ENCODE peak calls at places on chromosomes 16 and 17, in six cellular contexts. B is mammary epithelial cell, C is BJ, P is PC-3, E is body of pancreas, U is left lung. R is an unnamed sample. For H3K36me3, the result is how much of the 10 kb centered on the place peaks cover.

GRCh38 chr17:34580685-34581445 is 1.5 kb downstream of the TMEM132E start:
- DNase-seq in B (no peak), C (no peak), P (no peak), E (no peak), U (no peak), R (no peak)

GRCh38 chr16:15482068-15482747 is 47.8 kb downstream of the BMERB1 start:
- DNase-seq in B (peak), C (peak), P (peak), E (peak), U (peak), R (peak)

GRCh38 chr16:539901-540530 is 12.5 kb downstream of the CAPN15 start:
- DNase-seq in B (no peak), C (no peak), P (no peak), E (no peak), U (no peak), R (no peak)

GRCh38 chr17:8861482-8862181 is 5.8 kb downstream of the PIK3R6 start:
- DNase-seq in B (no peak), C (no peak), P (no peak), E (no peak), U (no peak), R (no peak)

GRCh38 chr16:28264656-28265055 is 27.7 kb upstream of the SBK1 start:
- DNase-seq in B (peak), C (no peak), P (no peak), E (peak), U (no peak), R (no peak)

GRCh38 chr16:50247906-50248608 is 18.3 kb upstream of the ADCY7 start:
- DNase-seq in B (no peak), C (no peak), P (no peak), E (no peak), U (no peak), R (no peak)

GRCh38 chr17:35046740-35047283 is 16.7 kb downstream of the RFFL start:
- DNase-seq in B (no peak), C (no peak), P (no peak), E (peak), U (no peak), R (no peak)

GRCh38 chr17:40069751-40070643 is 7.2 kb downstream of the THRA start:
- DNase-seq in B (peak), C (no peak), P (peak), E (peak), U (no peak), R (no peak)

GRCh38 chr17:19650826-19651225 is 2.3 kb downstream of the ALDH3A2 start:
- DNase-seq in B (peak), C (no peak), P (peak), E (no peak), U (no peak), R (no peak)

GRCh38 chr17:11140501-11140900 is 100.5 kb upstream of the SHISA6 start:
- DNase-seq in B (no peak), C (no peak), P (no peak), E (no peak), U (no peak), R (no peak)

GRCh38 chr17:58630883-58631522 is 60.8 kb downstream of the TEX14 start:
- DNase-seq in B (peak), C (no peak), P (no peak), E (peak), U (no peak), R (no peak)

GRCh38 chr16:72827907-72828306 is 220.0 kb downstream of the ZFHX3 start:
- DNase-seq in B (no peak), C (no peak), P (no peak), E (no peak), U (no peak), R (no peak)

GRCh38 chr17:17445296-17445924 is 31.4 kb upstream of the MED9 start:
- DNase-seq in B (no peak), C (no peak), P (no peak), E (no peak), U (no peak), R (no peak)

GRCh38 chr16:86222965-86223551 is 287.3 kb upstream of the FOXF1 start:
- DNase-seq in B (no peak), C (peak), P (peak), E (no peak), U (no peak), R (no peak)

GRCh38 chr16:57256601-57257395 is 11.7 kb downstream of the ARL2BP start:
- DNase-seq in B (no peak), C (no peak), P (no peak), E (no peak), U (no peak), R (no peak)

GRCh38 chr16:21150375-21151001 is at the start of gene DNAH3:
- DNase-seq in B (peak), C (no peak), P (no peak), E (peak), U (no peak), R (no peak)

GRCh38 chr17:59357929-59358328 is 26.5 kb downstream of the YPEL2 start:
- DNase-seq in B (peak), C (no peak), P (peak), E (no peak), U (no peak), R (no peak)

DNA sequence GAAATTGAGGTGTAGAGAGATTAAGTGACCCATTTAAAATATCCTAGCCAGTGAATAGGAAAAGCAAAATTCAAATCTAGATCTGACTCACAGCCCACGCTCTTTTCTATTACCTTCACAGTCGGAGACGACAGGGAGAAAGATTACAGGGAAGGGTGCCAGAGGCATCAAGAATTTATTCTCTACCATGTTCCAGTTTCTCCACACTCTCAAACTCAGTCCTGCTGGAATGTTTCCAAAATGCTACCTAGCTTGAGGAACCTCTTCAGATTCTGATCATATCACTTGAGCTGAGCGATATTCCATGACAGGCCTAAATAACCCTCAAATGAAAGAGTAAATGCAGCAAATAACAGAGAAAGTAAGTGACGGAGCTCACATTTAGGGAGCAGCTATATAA is 5.4 kb upstream of the PSMD7 start:
- DNase-seq in B (no peak), C (no peak), P (no peak), E (no peak), U (no peak), R (no peak)
- H3K36me3 ChIP-seq in B (under half), C (under half), P (under half), E (under half), U (under half), R (under half)

DNA sequence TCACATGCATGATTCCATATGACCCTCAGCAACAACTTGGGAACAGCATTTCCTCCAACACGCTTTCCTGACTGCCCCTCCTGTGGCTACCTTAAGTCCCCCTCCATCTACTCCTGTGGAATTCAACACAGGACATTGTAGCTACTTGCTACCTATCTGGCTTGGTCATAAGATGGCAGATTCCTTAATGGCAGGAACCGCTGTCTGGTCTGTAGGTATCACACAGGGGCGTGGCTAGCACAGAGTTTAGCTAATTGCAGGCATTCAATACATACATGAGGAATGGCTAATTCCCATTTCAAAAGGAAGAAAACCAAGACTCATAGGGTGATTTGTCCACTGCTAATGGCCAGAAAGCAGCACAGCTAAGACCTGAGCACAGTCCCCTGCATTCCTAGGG is 8.6 kb downstream of the LRRC59 start:
- DNase-seq in B (no peak), C (no peak), P (no peak), E (no peak), U (no peak), R (no peak)
- H3K36me3 ChIP-seq in B (half or more), C (under half), P (half or more), E (half or more), U (half or more), R (half or more)

GRCh38 chr17:44872131-44872768 is 24.6 kb downstream of the HIGD1B start:
- DNase-seq in B (no peak), C (no peak), P (peak), E (no peak), U (no peak), R (peak)
- H3K36me3 ChIP-seq in B (under half), C (under half), P (half or more), E (under half), U (half or more), R (under half)

GRCh38 chr16:84182680-84183571 is 3.9 kb downstream of the TAF1C start:
- DNase-seq in B (no peak), C (no peak), P (no peak), E (no peak), U (no peak), R (no peak)
- H3K36me3 ChIP-seq in B (under half), C (under half), P (under half), E (under half), U (half or more), R (under half)

DNA sequence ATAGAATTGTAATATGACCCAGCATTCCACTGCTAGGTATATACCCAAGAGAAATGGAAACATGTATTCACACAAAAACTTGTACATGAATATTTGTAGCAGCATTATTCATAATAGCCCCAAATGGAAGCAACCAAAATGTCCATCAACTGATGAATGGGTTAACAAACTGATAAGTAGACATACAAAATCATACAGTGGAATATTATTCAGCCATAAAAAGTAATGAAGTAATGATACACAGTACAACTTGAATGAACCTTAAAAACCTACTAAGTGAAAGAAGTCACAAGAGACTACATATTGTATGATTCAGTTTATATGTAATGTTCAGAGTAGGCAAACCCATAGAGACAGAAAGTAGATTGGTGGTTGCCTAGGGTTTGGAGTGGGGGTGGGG is 40.5 kb upstream of the GOSR1 start:
- DNase-seq in B (no peak), C (no peak), P (no peak), E (no peak), U (no peak), R (no peak)
- H3K36me3 ChIP-seq in B (under half), C (under half), P (under half), E (under half), U (under half), R (under half)